ENCODE peak calls at places on chromosomes 2 and 18, in four cellular contexts. N, U, C and X are unnamed samples.

GRCh38 chr2:40105593-40105992 is 326.5 kb upstream of the THUMPD2 start:
- DNase-seq in U (no peak), N (no peak), C (no peak), X (no peak)

GRCh38 chr2:170017848-170018492 is 160.0 kb upstream of the MYO3B start:
- DNase-seq in C (no peak), U (no peak), N (no peak), X (no peak)

GRCh38 chr2:150271952-150272351 is 215.5 kb downstream of the RND3 start:
- DNase-seq in N (no peak), U (no peak), C (no peak), X (no peak)

GRCh38 chr2:270861-271260 is 6.1 kb downstream of the ACP1 start:
- DNase-seq in U (no peak), C (no peak), N (no peak), X (no peak)

GRCh38 chr18:78998350-78999055 is 18.9 kb downstream of the SALL3 start:
- DNase-seq in U (no peak), C (no peak), N (no peak), X (no peak)

GRCh38 chr2:177088542-177088941 is 124.1 kb upstream of the HNRNPA3 start:
- DNase-seq in U (no peak), N (no peak), C (no peak), X (no peak)

GRCh38 chr18:71919211-71919610 is 624.9 kb downstream of the CBLN2 start:
- DNase-seq in N (no peak), C (no peak), U (no peak), X (no peak)

GRCh38 chr2:166892397-166892796 is 4.1 kb downstream of the XIRP2 start:
- DNase-seq in N (no peak), U (no peak), C (no peak), X (no peak)

GRCh38 chr2:151655663-151656398 is 78.4 kb downstream of the NEB start:
- DNase-seq in C (no peak), N (no peak), U (no peak), X (no peak)

GRCh38 chr2:238900511-238900910 is 52.6 kb downstream of the TWIST2 start:
- DNase-seq in C (no peak), N (no peak), U (no peak), X (no peak)

GRCh38 chr2:85437488-85438290 is 19.2 kb downstream of the SH2D6 start:
- DNase-seq in C (peak; percentile 91), U (peak; percentile 81), N (peak; percentile 56), X (peak; percentile 57)

GRCh38 chr2:85435220-85435958 is 16.9 kb downstream of the SH2D6 start:
- DNase-seq in U (no peak), N (no peak), C (no peak), X (no peak)

GRCh38 chr2:85434677-85435076 is 16.2 kb downstream of the SH2D6 start:
- DNase-seq in U (no peak), N (no peak), C (no peak), X (no peak)

GRCh38 chr2:85436836-85437487 is 18.4 kb downstream of the SH2D6 start:
- DNase-seq in U (no peak), C (no peak), N (no peak), X (no peak)

DNA sequence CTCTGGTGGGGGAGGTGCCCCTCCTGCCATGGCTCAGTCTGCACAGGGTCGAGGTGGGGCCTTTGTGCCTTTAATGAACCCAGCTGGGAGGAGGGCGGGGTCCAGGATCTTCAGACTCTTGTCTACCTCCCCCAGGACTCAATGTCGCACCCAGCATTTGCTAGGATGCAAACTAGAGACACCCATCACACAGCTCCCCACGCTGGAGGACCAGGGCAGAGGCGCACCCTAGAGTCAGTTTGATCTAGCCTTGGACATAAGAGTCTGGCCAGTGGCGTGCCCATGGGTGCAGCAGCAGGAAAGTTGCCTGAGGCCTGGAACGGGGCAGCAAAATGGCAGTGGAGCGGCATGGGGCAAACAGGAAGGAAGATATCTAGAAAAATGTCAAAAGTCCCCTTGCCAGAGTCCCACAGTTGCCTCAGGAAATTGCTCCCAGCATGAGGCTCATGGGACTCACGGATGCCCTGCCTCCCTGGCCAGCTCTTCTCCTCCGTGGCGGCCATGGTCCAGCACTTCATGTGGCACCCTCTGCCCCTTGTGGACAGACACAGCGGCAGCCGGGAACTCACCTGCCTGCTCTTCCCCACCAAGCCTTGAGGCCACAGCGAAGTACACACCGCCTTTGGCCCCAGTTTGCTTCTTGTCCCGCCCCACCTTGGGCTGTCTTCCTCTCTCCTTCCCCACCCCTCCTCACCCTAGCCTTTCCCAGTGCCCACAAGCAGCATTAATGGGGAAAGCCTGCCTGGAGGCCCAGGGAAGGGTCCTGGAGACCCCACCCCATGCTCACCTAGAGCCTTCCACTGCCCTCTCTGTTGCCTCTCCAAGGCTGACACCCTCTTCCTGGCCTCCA is 17.7 kb downstream of the SH2D6 start:
- DNase-seq in U (no peak), C (no peak), N (no peak), X (no peak)
- TF ChIP-seq CTCF in U (no peak), C (no peak), N (no peak), X (no peak)

GRCh38 chr18:23092121-23092520 is 43.2 kb upstream of the CABLES1 start:
- DNase-seq in N (no peak), C (no peak), U (no peak), X (no peak)

GRCh38 chr18:23094411-23095165 is 40.7 kb upstream of the CABLES1 start:
- DNase-seq in C (no peak), N (no peak), U (no peak), X (no peak)

GRCh38 chr18:23093772-23094171 is 41.5 kb upstream of the CABLES1 start:
- DNase-seq in N (no peak), C (no peak), U (no peak), X (no peak)

GRCh38 chr18:23099621-23100020 is 35.7 kb upstream of the CABLES1 start:
- DNase-seq in N (no peak), U (no peak), C (no peak), X (no peak)

GRCh38 chr18:23095463-23095862 is 39.8 kb upstream of the CABLES1 start:
- DNase-seq in N (no peak), U (no peak), C (no peak), X (no peak)
- TF ChIP-seq CTCF in N (no peak), U (no peak), C (no peak), X (no peak)

GRCh38 chr2:86026744-86027065 is 79.0 kb downstream of the POLR1A start:
- DNase-seq in C (peak; percentile 44), N (no peak), U (no peak), X (no peak)

GRCh38 chr2:86029873-86030272 is 75.8 kb downstream of the POLR1A start:
- DNase-seq in N (no peak), U (no peak), C (peak; percentile 50), X (no peak)

GRCh38 chr2:86028763-86029381 is 76.8 kb downstream of the POLR1A start:
- DNase-seq in U (no peak), N (no peak), C (peak; percentile 44), X (no peak)

GRCh38 chr2:86027196-86027912 is 78.3 kb downstream of the POLR1A start:
- DNase-seq in N (no peak), U (no peak), C (peak; percentile 56), X (no peak)

DNA sequence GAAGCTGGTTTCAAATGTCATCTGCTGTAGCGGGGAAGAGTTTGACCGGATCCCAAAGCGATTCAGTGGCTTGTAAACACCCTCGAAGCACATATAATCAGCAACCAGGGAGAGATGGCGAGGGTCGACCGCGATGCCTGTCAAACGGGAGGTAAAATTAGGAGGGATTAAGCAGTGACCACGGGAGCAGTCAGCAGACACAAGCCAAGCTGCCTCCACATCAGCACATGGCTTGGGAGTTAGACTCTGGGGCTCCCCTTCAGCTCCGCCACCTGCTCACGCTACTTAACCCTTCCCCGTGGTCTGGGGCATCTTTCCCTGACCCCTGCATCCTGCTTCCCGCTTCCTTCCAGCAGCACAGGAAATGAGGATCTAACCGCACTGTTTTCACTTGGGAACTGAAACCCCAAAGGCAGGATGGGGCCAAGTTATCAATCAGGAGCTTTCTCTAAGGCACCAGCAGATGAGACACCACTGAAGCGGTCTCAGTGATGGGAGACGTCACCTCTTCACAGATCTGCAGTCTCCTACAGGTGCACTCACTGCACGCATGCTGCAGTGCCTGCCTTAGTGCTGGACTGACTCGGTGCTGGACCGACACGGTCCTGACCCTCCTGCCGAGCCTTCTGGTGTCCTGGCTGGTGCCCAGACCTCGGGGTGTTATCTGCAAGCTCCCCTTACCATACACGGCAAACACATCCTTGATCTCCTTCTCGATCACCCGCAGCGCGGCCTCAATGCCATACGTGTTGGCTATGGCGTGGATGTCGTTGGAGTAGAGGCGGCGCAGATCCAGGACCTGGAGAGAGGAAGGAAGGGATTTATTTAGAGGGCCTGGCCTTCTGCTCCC is 77.5 kb downstream of the POLR1A start:
- DNase-seq in N (no peak), C (peak; percentile 56), U (no peak), X (no peak)
- TF ChIP-seq CTCF in N (no peak), C (no peak), U (no peak), X (no peak)

GRCh38 chr2:110854355-110855081 is 122.1 kb downstream of the ACOXL start:
- DNase-seq in N (no peak), C (no peak), U (no peak), X (no peak)
- TF ChIP-seq CTCF in N (peak; percentile 17), C (peak; percentile 5), U (no peak), X (peak; percentile 56)

GRCh38 chr2:222861411-222862067 is 703 bp downstream of the ACSL3 start:
- DNase-seq in C (peak; percentile 74), N (no peak), U (peak; percentile 47), X (peak; percentile 16)

GRCh38 chr2:222862068-222862914 is 1.5 kb downstream of the ACSL3 start:
- DNase-seq in C (no peak), U (no peak), N (no peak), X (no peak)

GRCh38 chr2:222862915-222863544 is 2.2 kb downstream of the ACSL3 start:
- DNase-seq in C (no peak), N (no peak), U (no peak), X (no peak)

GRCh38 chr2:222859786-222860726 is 780 bp upstream of the ACSL3 start:
- DNase-seq in U (no peak), N (no peak), C (peak; percentile 79), X (peak; percentile 31)

GRCh38 chr2:222860740-222861410 is at the start of gene ACSL3:
- DNase-seq in N (peak; percentile 86), U (peak; percentile 91), C (peak; percentile 97), X (peak; percentile 99)
- TF ChIP-seq CTCF in N (no peak), U (no peak), C (no peak), X (peak; percentile 47)